ENCODE peak calls at places on chromosomes 1 and 21, in eight cellular contexts. S is endodermal cell, B is IMR-90, W is PC-3, O is fibroblast of lung, M is Karpas-422, I is kidney, A is neural progenitor cell. C is an unnamed sample.

GRCh38 chr21:35256468-35256988 is 207.4 kb upstream of the RUNX1 start:
- DNase-seq in S (peak), B (peak), W (peak), O (peak), M (no peak), I (peak), A (peak), C (no peak)

GRCh38 chr1:55081188-55081904 is 42.0 kb downstream of the PCSK9 start:
- DNase-seq in S (peak), B (peak), W (peak), O (peak), M (no peak), I (no peak), A (no peak), C (peak)

GRCh38 chr1:29974345-29974744 is 738.0 kb downstream of the PTPRU start:
- DNase-seq in S (peak), B (peak), W (peak), O (peak), M (peak), I (no peak), A (peak), C (peak)

GRCh38 chr21:27070881-27071670 is 104.2 kb upstream of the ADAMTS5 start:
- DNase-seq in S (no peak), B (peak), W (no peak), O (no peak), M (no peak), I (no peak), A (no peak), C (no peak)

GRCh38 chr21:42574234-42575027 is 60.8 kb downstream of the SLC37A1 start:
- DNase-seq in S (peak), B (peak), W (no peak), O (peak), M (no peak), I (peak), A (no peak), C (no peak)

GRCh38 chr1:109769335-109770078 is 5.8 kb upstream of the EPS8L3 start:
- DNase-seq in S (no peak), B (peak), W (peak), O (peak), M (no peak), I (peak), A (no peak), C (no peak)

GRCh38 chr21:41932576-41933258 is 21.1 kb downstream of the C2CD2 start:
- DNase-seq in S (no peak), B (peak), W (peak), O (peak), M (no peak), I (no peak), A (no peak), C (no peak)

GRCh38 chr1:56060901-56061300 is 518.5 kb downstream of the PLPP3 start:
- DNase-seq in S (no peak), B (peak), W (no peak), O (peak), M (no peak), I (no peak), A (no peak), C (no peak)

GRCh38 chr21:36547464-36547863 is 67.5 kb upstream of the CLDN14 start:
- DNase-seq in S (no peak), B (no peak), W (no peak), O (peak), M (no peak), I (no peak), A (no peak), C (no peak)

GRCh38 chr1:6438047-6438525 is 13.5 kb downstream of the ESPN start:
- DNase-seq in S (peak), B (peak), W (peak), O (peak), M (peak), I (peak), A (peak), C (peak)

GRCh38 chr21:28633803-28634572 is 358.7 kb downstream of the LTN1 start:
- DNase-seq in S (no peak), B (peak), W (peak), O (peak), M (peak), I (no peak), A (no peak), C (no peak)

GRCh38 chr21:37915941-37916794 is at the start of gene KCNJ6:
- DNase-seq in S (peak), B (peak), W (no peak), O (peak), M (no peak), I (no peak), A (peak), C (peak)

GRCh38 chr1:168216171-168216570 is 9.6 kb upstream of the SFT2D2 start:
- DNase-seq in S (no peak), B (no peak), W (no peak), O (no peak), M (no peak), I (no peak), A (no peak), C (no peak)

GRCh38 chr1:177274687-177275211 is 104.0 kb downstream of the BRINP2 start:
- DNase-seq in S (no peak), B (peak), W (peak), O (peak), M (no peak), I (no peak), A (no peak), C (no peak)

GRCh38 chr1:199081739-199082138 is 442.9 kb downstream of the PTPRC start:
- DNase-seq in S (no peak), B (no peak), W (no peak), O (no peak), M (no peak), I (no peak), A (no peak), C (no peak)

GRCh38 chr21:29624776-29625175 is 315.0 kb downstream of the GRIK1 start:
- DNase-seq in S (no peak), B (no peak), W (no peak), O (no peak), M (no peak), I (no peak), A (no peak), C (no peak)

GRCh38 chr21:29072873-29073221 is 601 bp downstream of the CCT8 start:
- DNase-seq in S (no peak), B (peak), W (peak), O (peak), M (peak), I (no peak), A (peak), C (no peak)

GRCh38 chr1:7478797-7479499 is 292.1 kb upstream of the VAMP3 start:
- DNase-seq in S (no peak), B (peak), W (no peak), O (peak), M (no peak), I (peak), A (no peak), C (no peak)

GRCh38 chr1:245685111-245685810 is 530.5 kb downstream of the KIF26B start:
- DNase-seq in S (peak), B (no peak), W (no peak), O (no peak), M (no peak), I (peak), A (no peak), C (no peak)

GRCh38 chr1:11501491-11501897 is 22.5 kb downstream of the DISP3 start:
- DNase-seq in S (no peak), B (no peak), W (no peak), O (no peak), M (no peak), I (peak), A (no peak), C (no peak)

GRCh38 chr1:36307601-36308330 is 1.6 kb downstream of the SH3D21 start:
- DNase-seq in S (no peak), B (no peak), W (no peak), O (no peak), M (no peak), I (peak), A (no peak), C (no peak)
- H3K9ac ChIP-seq in S (peak), B (peak), W (peak), O (peak), M (peak), I (peak), A (no peak), C (peak)

GRCh38 chr1:145926706-145927072 is 595 bp downstream of the RBM8A start:
- DNase-seq in S (no peak), B (no peak), W (no peak), O (peak), M (no peak), I (no peak), A (no peak), C (no peak)
- H3K9ac ChIP-seq in S (peak), B (peak), W (peak), O (peak), M (peak), I (peak), A (peak), C (peak)

DNA sequence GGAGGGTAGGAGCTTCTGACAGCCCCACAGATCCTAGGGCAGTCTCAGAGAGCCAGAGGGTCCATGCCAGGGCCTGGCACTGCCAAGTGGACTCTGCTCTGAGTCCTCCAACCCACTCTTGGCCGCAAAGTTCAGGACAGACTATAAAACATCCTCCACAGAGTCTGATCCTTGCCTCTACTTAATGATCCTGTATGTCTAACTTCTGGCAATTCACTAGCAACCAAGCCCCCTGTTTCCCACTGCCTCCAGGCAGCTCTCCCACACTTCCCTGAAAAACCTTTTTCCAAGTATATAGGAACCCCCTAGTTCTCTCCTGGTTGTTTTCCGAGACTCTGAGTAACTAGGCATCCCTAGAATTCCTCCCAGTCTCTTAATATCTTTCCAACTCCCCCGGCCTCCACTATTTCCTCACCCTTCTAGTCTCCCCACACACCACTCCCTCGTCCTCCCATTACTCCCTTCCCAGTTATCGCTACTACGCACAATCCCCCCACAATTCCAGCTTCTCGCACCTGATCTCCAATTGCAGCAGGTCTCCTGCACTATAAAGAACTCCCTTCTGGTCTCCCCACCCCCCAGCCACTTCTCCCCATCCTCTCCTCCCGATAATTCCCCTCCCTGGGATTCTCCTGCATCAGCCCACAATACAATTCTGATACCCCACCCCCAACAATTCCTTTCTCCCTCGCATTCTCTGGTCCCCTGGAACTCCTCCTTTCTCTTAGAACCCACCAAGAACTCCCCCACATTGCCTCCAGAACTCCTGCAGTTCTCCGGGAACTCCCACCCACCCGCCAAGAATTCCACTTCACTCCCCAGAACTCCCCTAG is 574 bp downstream of the IGSF9 start:
- DNase-seq in S (peak), B (no peak), W (no peak), O (no peak), M (no peak), I (no peak), A (no peak), C (no peak)
- H3K9ac ChIP-seq in S (no peak), B (no peak), W (peak), O (no peak), M (no peak), I (no peak), A (peak), C (peak)

GRCh38 chr1:211842518-211842917 is 12.0 kb upstream of the LPGAT1 start:
- DNase-seq in S (no peak), B (no peak), W (no peak), O (peak), M (no peak), I (no peak), A (no peak), C (no peak)
- H3K9ac ChIP-seq in S (no peak), B (no peak), W (no peak), O (no peak), M (no peak), I (no peak), A (no peak), C (no peak)

GRCh38 chr1:161177936-161178244 is 583 bp upstream of the B4GALT3 start:
- DNase-seq in S (no peak), B (no peak), W (no peak), O (no peak), M (no peak), I (no peak), A (no peak), C (no peak)
- H3K9ac ChIP-seq in S (no peak), B (peak), W (peak), O (no peak), M (peak), I (peak), A (no peak), C (peak)

GRCh38 chr1:51969038-51969705 is 21.3 kb downstream of the RAB3B start:
- DNase-seq in S (no peak), B (peak), W (peak), O (peak), M (no peak), I (no peak), A (no peak), C (no peak)
- H3K9ac ChIP-seq in S (peak), B (peak), W (peak), O (no peak), M (no peak), I (no peak), A (no peak), C (no peak)

GRCh38 chr1:214445846-214446614 is 105.4 kb downstream of the PTPN14 start:
- DNase-seq in S (no peak), B (peak), W (peak), O (peak), M (peak), I (no peak), A (no peak), C (no peak)

GRCh38 chr1:214447557-214447871 is 103.9 kb downstream of the PTPN14 start:
- DNase-seq in S (no peak), B (no peak), W (peak), O (peak), M (no peak), I (no peak), A (no peak), C (no peak)

GRCh38 chr1:214445201-214445600 is 106.2 kb downstream of the PTPN14 start:
- DNase-seq in S (no peak), B (no peak), W (peak), O (peak), M (peak), I (no peak), A (no peak), C (no peak)

GRCh38 chr1:214448536-214448935 is 102.9 kb downstream of the PTPN14 start:
- DNase-seq in S (no peak), B (no peak), W (no peak), O (no peak), M (peak), I (no peak), A (no peak), C (no peak)

GRCh38 chr1:214446772-214447556 is 104.4 kb downstream of the PTPN14 start:
- DNase-seq in S (peak), B (peak), W (peak), O (peak), M (peak), I (peak), A (peak), C (peak)
- H3K9ac ChIP-seq in S (peak), B (peak), W (peak), O (no peak), M (peak), I (no peak), A (no peak), C (no peak)

DNA sequence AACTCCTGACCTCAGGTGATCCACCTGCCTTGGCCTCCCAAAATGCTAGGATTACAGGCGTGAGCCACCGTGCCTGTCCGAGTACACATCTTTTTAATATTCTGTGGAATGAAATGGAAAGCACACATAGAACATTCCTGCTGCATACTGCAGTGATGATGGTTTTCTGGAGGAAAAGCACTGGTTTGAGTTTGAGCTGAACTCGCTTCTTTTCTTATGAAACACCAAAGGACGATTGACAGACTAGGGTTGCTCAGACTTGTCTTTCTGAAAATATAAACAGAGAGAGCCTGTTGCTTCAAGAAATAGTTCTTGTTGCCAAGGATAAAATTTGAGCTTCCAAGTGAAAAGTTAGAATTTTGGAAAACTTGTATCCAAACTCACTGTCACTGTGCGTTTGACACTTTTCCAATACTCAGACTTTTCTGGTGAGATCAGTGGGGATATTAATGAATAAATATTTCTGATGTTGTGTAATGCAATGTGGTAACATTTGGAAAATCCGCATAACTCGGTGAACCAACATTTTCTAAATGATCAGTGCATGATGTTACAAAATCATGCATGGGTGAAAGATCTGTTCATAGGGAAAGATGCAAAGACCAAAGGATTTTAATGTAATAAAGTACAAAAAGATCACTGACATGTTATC is 15.0 kb upstream of the ERMAP start:
- DNase-seq in S (no peak), B (peak), W (no peak), O (peak), M (no peak), I (no peak), A (no peak), C (no peak)
- H3K9ac ChIP-seq in S (no peak), B (no peak), W (no peak), O (no peak), M (no peak), I (no peak), A (no peak), C (no peak)

DNA sequence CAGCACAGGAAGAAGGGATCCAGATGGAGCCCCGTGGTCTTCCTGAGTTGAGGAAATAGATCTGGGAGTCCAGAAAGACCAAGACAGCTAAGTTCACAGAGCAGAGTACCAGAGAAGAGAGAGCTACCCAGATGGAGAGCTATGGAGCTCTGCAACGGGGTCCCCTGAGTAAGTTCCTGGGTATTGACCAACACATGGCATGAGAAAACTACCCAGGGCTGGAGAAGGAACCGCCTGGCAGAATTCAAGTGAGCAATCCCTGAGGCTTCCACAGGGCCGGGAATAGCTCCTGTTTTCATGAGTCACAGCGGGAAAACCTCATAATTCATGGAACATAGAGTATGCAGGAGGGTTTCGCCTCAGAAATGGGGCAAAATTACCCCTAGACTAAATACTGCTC is 19.7 kb downstream of the STPG1 start:
- DNase-seq in S (no peak), B (peak), W (peak), O (peak), M (no peak), I (peak), A (no peak), C (no peak)
- H3K9ac ChIP-seq in S (no peak), B (no peak), W (peak), O (no peak), M (peak), I (no peak), A (no peak), C (peak)

C was measured in NT2/D1.